ENCODE peak calls at places on chromosome 7, in four cellular contexts. C is K562, W is HepG2, K is GM12878. F is an unnamed sample.

GRCh38 chr7:29488977-29489376 is 74.7 kb upstream of the PRR15 start:
- DNase-seq in K (no peak), C (no peak), W (peak; percentile 81), F (no peak)

GRCh38 chr7:29976265-29976664 is 13.3 kb downstream of the SCRN1 start:
- DNase-seq in C (no peak), W (no peak), K (no peak), F (no peak)

GRCh38 chr7:44977304-44977858 is 1.4 kb downstream of the MYO1G start:
- DNase-seq in C (peak; percentile 46), K (no peak), W (no peak), F (no peak)

GRCh38 chr7:2041496-2042367 is 191.0 kb downstream of the MAD1L1 start:
- DNase-seq in W (no peak), C (no peak), K (no peak), F (no peak)

GRCh38 chr7:20651960-20652544 is 36.6 kb downstream of the ABCB5 start:
- DNase-seq in C (no peak), K (no peak), W (no peak), F (peak; percentile 12)

GRCh38 chr7:95440394-95441038 is 5.7 kb upstream of the PON2 start:
- DNase-seq in C (no peak), W (peak; percentile 97), K (no peak), F (no peak)

GRCh38 chr7:37656913-37657530 is 26.5 kb upstream of the GPR141 start:
- DNase-seq in C (no peak), K (peak; percentile 37), W (no peak), F (no peak)

GRCh38 chr7:39271386-39271785 is 293.7 kb downstream of the POU6F2 start:
- DNase-seq in W (no peak), K (no peak), C (no peak), F (peak; percentile 38)

GRCh38 chr7:55191926-55192692 is 173.0 kb upstream of the LANCL2 start:
- DNase-seq in W (no peak), C (no peak), K (no peak), F (no peak)

GRCh38 chr7:90629306-90629918 is 33.3 kb downstream of the CDK14 start:
- DNase-seq in K (peak; percentile 45), C (no peak), W (peak; percentile 46), F (peak; percentile 57)

GRCh38 chr7:134789967-134790685 is 10.7 kb downstream of the CALD1 start:
- DNase-seq in W (no peak), K (no peak), C (no peak), F (no peak)

GRCh38 chr7:22435105-22435504 is 64.9 kb downstream of the STEAP1B start:
- DNase-seq in W (no peak), C (no peak), K (peak; percentile 68), F (no peak)

GRCh38 chr7:123917878-123918277 is 7.2 kb upstream of the SPAM1 start:
- DNase-seq in K (no peak), C (no peak), W (no peak), F (no peak)

GRCh38 chr7:105530546-105530945 is 1.5 kb upstream of the RINT1 start:
- DNase-seq in K (no peak), W (no peak), C (no peak), F (no peak)

GRCh38 chr7:52799817-52800216 is 235.6 kb upstream of the POM121L12 start:
- DNase-seq in C (no peak), W (no peak), K (no peak), F (no peak)

GRCh38 chr7:36297364-36298009 is 92.2 kb upstream of the ANLN start:
- DNase-seq in W (no peak), C (no peak), K (no peak), F (no peak)

GRCh38 chr7:72114129-72114528 is 298.0 kb downstream of the CALN1 start:
- DNase-seq in K (no peak), C (no peak), W (no peak), F (no peak)

GRCh38 chr7:90607196-90607595 is 11.1 kb downstream of the CDK14 start:
- DNase-seq in W (no peak), K (no peak), C (no peak), F (no peak)

GRCh38 chr7:22663721-22664120 is 63.3 kb upstream of the IL6 start:
- DNase-seq in C (no peak), W (no peak), K (no peak), F (no peak)

GRCh38 chr7:30135551-30136271 is 925 bp downstream of the MTURN start:
- DNase-seq in W (peak; percentile 30), C (no peak), K (no peak), F (peak; percentile 45)

GRCh38 chr7:45583296-45583695 is 9.1 kb downstream of the ADCY1 start:
- DNase-seq in C (no peak), K (no peak), W (no peak), F (no peak)

GRCh38 chr7:2757361-2757903 is 69.4 kb downstream of the AMZ1 start:
- DNase-seq in K (no peak), C (no peak), W (no peak), F (no peak)

GRCh38 chr7:30366606-30367005 is 82.2 kb downstream of the ZNRF2 start:
- DNase-seq in K (no peak), C (no peak), W (no peak), F (no peak)

GRCh38 chr7:137717811-137718271 is 128.9 kb downstream of the DGKI start:
- DNase-seq in W (no peak), C (no peak), K (peak; percentile 3), F (peak; percentile 19)

GRCh38 chr7:32532716-32533115 is 37.4 kb downstream of the AVL9 start:
- DNase-seq in C (no peak), K (no peak), W (no peak), F (no peak)

GRCh38 chr7:2313450-2314208 is 612 bp downstream of the SNX8 start:
- DNase-seq in C (no peak), W (no peak), K (no peak), F (peak; percentile 33)

GRCh38 chr7:51316666-51317581 is at the start of gene COBL:
- DNase-seq in W (no peak), K (no peak), C (peak; percentile 79), F (peak; percentile 27)
- TF ChIP-seq TARDBP in W (no peak), K (no peak), C (no peak), F (no peak)

GRCh38 chr7:157521061-157521731 is 184.4 kb downstream of the DNAJB6 start:
- DNase-seq in C (no peak), K (no peak), W (no peak), F (no peak)
- TF ChIP-seq FOXM1 in C (no peak), K (no peak), W (no peak), F (no peak)

GRCh38 chr7:128841961-128842673 is 11.9 kb downstream of the FLNC start:
- DNase-seq in W (no peak), C (peak; percentile 92), K (no peak), F (peak; percentile 83)
- TF ChIP-seq TARDBP in W (no peak), C (no peak), K (no peak), F (no peak)

GRCh38 chr7:132943645-132944044 is 138.2 kb downstream of the CHCHD3 start:
- DNase-seq in W (no peak), K (no peak), C (no peak), F (no peak)
- TF ChIP-seq FOXM1 in W (no peak), K (no peak), C (no peak), F (no peak)

GRCh38 chr7:107643938-107644703 is 16.5 kb upstream of the SLC26A4 start:
- DNase-seq in C (no peak), K (no peak), W (no peak), F (no peak)

GRCh38 chr7:107638594-107638993 is 22.0 kb upstream of the SLC26A4 start:
- DNase-seq in C (no peak), K (peak; percentile 75), W (no peak), F (no peak)

GRCh38 chr7:107644704-107645083 is 15.9 kb upstream of the SLC26A4 start:
- DNase-seq in K (no peak), W (no peak), C (no peak), F (no peak)

GRCh38 chr7:107643407-107643806 is 17.2 kb upstream of the SLC26A4 start:
- DNase-seq in C (no peak), K (no peak), W (no peak), F (no peak)
- TF ChIP-seq TARDBP in C (no peak), K (no peak), W (no peak), F (no peak)

GRCh38 chr7:115477193-115477651 is 553.3 kb downstream of the TFEC start:
- DNase-seq in K (no peak), C (no peak), W (no peak), F (peak; percentile 55)

GRCh38 chr7:115476666-115477065 is 553.9 kb downstream of the TFEC start:
- DNase-seq in W (no peak), C (no peak), K (no peak), F (no peak)

GRCh38 chr7:115475774-115476407 is 554.0 kb downstream of the MDFIC start:
- DNase-seq in K (no peak), W (no peak), C (no peak), F (peak; percentile 10)

GRCh38 chr7:115478426-115478825 is 552.1 kb downstream of the TFEC start:
- DNase-seq in C (no peak), W (no peak), K (no peak), F (no peak)

DNA sequence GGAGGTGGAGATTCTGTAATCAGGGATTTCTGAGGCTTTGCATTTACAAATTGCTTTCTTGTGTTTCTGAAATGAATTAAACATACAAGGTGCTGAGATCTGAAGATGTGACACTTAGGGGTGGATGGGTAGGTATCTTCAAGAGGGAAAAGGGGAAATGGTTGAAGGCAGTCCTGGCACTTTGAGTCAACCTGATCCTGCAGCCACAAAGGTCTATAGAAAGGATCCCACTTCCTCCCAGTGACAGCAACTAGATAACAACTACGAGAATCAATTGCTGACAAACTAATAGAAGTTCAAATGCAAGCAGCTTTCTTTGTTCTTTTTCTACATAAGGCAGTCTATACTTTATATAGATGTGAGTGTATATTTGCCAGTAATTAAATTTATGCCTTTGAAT is 553.3 kb downstream of the MDFIC start:
- DNase-seq in K (no peak), C (no peak), W (no peak), F (no peak)
- TF ChIP-seq FOXM1 in K (no peak), C (no peak), W (no peak), F (no peak)

GRCh38 chr7:99644436-99644835 is 27.7 kb downstream of the ZSCAN25 start:
- DNase-seq in K (no peak), W (no peak), C (no peak), F (no peak)
- TF ChIP-seq TARDBP in K (no peak), W (no peak), C (no peak), F (no peak)

DNA sequence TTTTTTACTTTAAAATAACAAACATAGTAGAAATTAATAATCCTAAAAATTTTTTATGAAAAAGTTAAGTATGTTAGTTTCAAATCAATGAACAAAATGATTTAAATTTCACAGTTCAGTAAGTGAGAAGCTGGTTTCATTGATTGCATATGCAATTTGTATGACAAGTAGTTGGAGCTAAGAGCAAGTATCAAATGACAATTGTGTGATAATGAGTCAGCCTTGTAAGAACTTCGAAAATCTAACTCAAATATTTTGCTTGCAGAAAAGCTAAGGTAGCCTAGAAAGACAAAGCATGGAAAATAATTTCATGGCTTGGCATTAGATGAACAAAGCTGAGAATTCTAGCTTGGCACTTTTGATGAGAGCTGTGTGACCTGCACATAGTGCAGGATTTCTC is 111.5 kb downstream of the HDAC9 start:
- DNase-seq in W (no peak), K (no peak), C (no peak), F (no peak)
- TF ChIP-seq FOXM1 in W (no peak), K (no peak), C (no peak), F (no peak)

F was measured in HEK293T.